ENCODE peak calls at places on chromosome 3, in six cellular contexts. G, J, D, M, K and B are unnamed samples.

GRCh38 chr3:158791259-158791920 is 10.5 kb upstream of the MFSD1 start:
- DNase-seq in D (peak; percentile 48), K (peak; percentile 25), J (no peak), M (peak; percentile 63), G (peak; percentile 86), B (no peak)

GRCh38 chr3:141399200-141399599 is 30.9 kb downstream of the ZBTB38 start:
- DNase-seq in G (no peak), M (no peak), J (no peak), D (no peak), K (no peak), B (no peak)

GRCh38 chr3:44892689-44893088 is 18.3 kb downstream of the TGM4 start:
- DNase-seq in J (no peak), M (no peak), D (no peak), G (peak; percentile 72), K (no peak), B (no peak)

GRCh38 chr3:173403376-173403775 is 5.8 kb downstream of the NLGN1 start:
- DNase-seq in G (peak; percentile 24), M (no peak), K (no peak), J (no peak), D (no peak), B (no peak)

GRCh38 chr3:62667714-62668113 is 207.5 kb downstream of the CADPS start:
- DNase-seq in K (no peak), M (no peak), D (no peak), G (no peak), J (no peak), B (no peak)

GRCh38 chr3:108453541-108454057 is 56.8 kb downstream of the MYH15 start:
- DNase-seq in J (no peak), G (peak; percentile 63), D (no peak), K (no peak), M (no peak), B (no peak)

GRCh38 chr3:139794469-139795265 is 116.9 kb upstream of the NMNAT3 start:
- DNase-seq in D (no peak), J (no peak), G (no peak), M (no peak), K (no peak), B (no peak)

GRCh38 chr3:98817546-98817945 is 54.4 kb downstream of the ST3GAL6 start:
- DNase-seq in D (no peak), J (no peak), K (no peak), M (no peak), G (peak; percentile 59), B (no peak)

GRCh38 chr3:115975353-115975752 is 352.0 kb downstream of the GAP43 start:
- DNase-seq in G (peak; percentile 91), J (no peak), K (no peak), M (no peak), D (no peak), B (no peak)

GRCh38 chr3:72896996-72897757 is 9.3 kb downstream of the GXYLT2 start:
- DNase-seq in G (peak; percentile 69), J (no peak), M (no peak), D (no peak), K (no peak), B (no peak)

GRCh38 chr3:31462050-31462569 is 70.6 kb upstream of the STT3B start:
- DNase-seq in J (no peak), K (no peak), M (peak; percentile 71), D (no peak), G (no peak), B (no peak)

GRCh38 chr3:128783774-128784173 is 57.8 kb downstream of the RAB7A start:
- DNase-seq in G (no peak), K (no peak), D (no peak), M (no peak), J (no peak), B (no peak)

GRCh38 chr3:53073553-53074365 is 27.9 kb upstream of the SFMBT1 start:
- DNase-seq in D (no peak), J (no peak), G (no peak), M (no peak), K (no peak), B (peak; percentile 46)

GRCh38 chr3:53122255-53122932 is 7.8 kb downstream of the RFT1 start:
- DNase-seq in J (no peak), M (no peak), K (no peak), G (no peak), D (no peak), B (no peak)

GRCh38 chr3:5021571-5022092 is 42.4 kb downstream of the BHLHE40 start:
- DNase-seq in D (peak; percentile 80), J (no peak), G (peak; percentile 83), M (no peak), K (no peak), B (no peak)

GRCh38 chr3:76024640-76025039 is 239.3 kb upstream of the ZNF717 start:
- DNase-seq in G (peak; percentile 59), M (no peak), J (no peak), K (no peak), D (no peak), B (no peak)

GRCh38 chr3:186540444-186541226 is 3.5 kb downstream of the CRYGS start:
- DNase-seq in M (peak; percentile 93), K (peak; percentile 80), J (peak; percentile 36), D (peak; percentile 76), G (peak; percentile 75), B (peak; percentile 71)

GRCh38 chr3:129485681-129486056 is 42.8 kb upstream of the RHO start:
- DNase-seq in D (no peak), G (peak; percentile 94), K (peak; percentile 58), M (peak; percentile 83), J (peak; percentile 82), B (peak; percentile 98)

GRCh38 chr3:45955017-45955647 is 11.9 kb downstream of the CXCR6 start:
- DNase-seq in M (no peak), G (no peak), J (no peak), D (no peak), K (no peak), B (no peak)

GRCh38 chr3:31345581-31345980 is 187.1 kb upstream of the STT3B start:
- DNase-seq in D (no peak), G (no peak), M (no peak), K (no peak), J (no peak), B (no peak)

GRCh38 chr3:160134964-160135363 is 90.3 kb upstream of the C3orf80 start:
- DNase-seq in K (no peak), D (no peak), G (peak; percentile 75), M (no peak), J (no peak), B (no peak)

GRCh38 chr3:111373861-111374260 is 168.1 kb upstream of the CD96 start:
- DNase-seq in K (no peak), J (no peak), M (no peak), D (no peak), G (peak; percentile 12), B (no peak)

GRCh38 chr3:43178891-43179366 is 73.0 kb upstream of the POMGNT2 start:
- DNase-seq in J (no peak), K (peak; percentile 64), G (peak; percentile 52), M (peak; percentile 89), D (peak; percentile 80), B (no peak)

GRCh38 chr3:147472846-147473245 is 63.7 kb downstream of the ZIC1 start:
- DNase-seq in D (no peak), G (no peak), J (no peak), M (no peak), K (no peak), B (no peak)

GRCh38 chr3:48057521-48057920 is 41.3 kb upstream of the MAP4 start:
- DNase-seq in G (no peak), D (no peak), K (no peak), J (no peak), M (no peak), B (no peak)

GRCh38 chr3:55564709-55565108 is 77.6 kb upstream of the WNT5A start:
- DNase-seq in J (no peak), D (no peak), G (peak; percentile 69), M (no peak), K (no peak), B (no peak)

GRCh38 chr3:129118745-129119144 is 2.9 kb downstream of the RAB43 start:
- DNase-seq in D (no peak), K (no peak), G (no peak), J (no peak), M (no peak), B (no peak)

GRCh38 chr3:71064288-71064975 is 519.1 kb downstream of the FOXP1 start:
- DNase-seq in M (peak; percentile 73), J (peak; percentile 36), D (no peak), K (peak; percentile 51), G (peak; percentile 68), B (no peak)

GRCh38 chr3:152203677-152204076 is 65.1 kb upstream of the MBNL1 start:
- DNase-seq in K (no peak), J (no peak), M (no peak), G (peak; percentile 28), D (no peak), B (no peak)

GRCh38 chr3:43076857-43077256 is 29.0 kb downstream of the POMGNT2 start:
- DNase-seq in J (no peak), K (no peak), G (no peak), D (no peak), M (no peak), B (no peak)

GRCh38 chr3:30631237-30631961 is 25.0 kb downstream of the TGFBR2 start:
- DNase-seq in D (peak; percentile 81), K (no peak), J (no peak), M (no peak), G (no peak), B (no peak)

GRCh38 chr3:155230382-155230781 is 63.1 kb downstream of the STRIT1 start:
- DNase-seq in K (no peak), M (no peak), G (peak; percentile 80), J (no peak), D (no peak), B (no peak)

GRCh38 chr3:195763843-195764825 is 43.4 kb downstream of the MUC20 start:
- DNase-seq in G (no peak), D (no peak), M (no peak), K (no peak), J (no peak), B (peak; percentile 27)
- H3K27me3 ChIP-seq in G (peaks cover 54% of the 10 kb centered on the region), D (no peaks in the 10 kb centered on the region), M (no peaks in the 10 kb centered on the region), K (no peaks in the 10 kb centered on the region), J (peaks cover 33% of the 10 kb centered on the region), B (peaks cover 11% of the 10 kb centered on the region)

GRCh38 chr3:8967553-8967952 is 4.3 kb upstream of the RAD18 start:
- DNase-seq in K (no peak), J (no peak), M (no peak), G (no peak), D (no peak), B (no peak)
- TF ChIP-seq POLR2A in K (no peak), J (no peak), M (no peak), G (no peak), D (no peak), B (no peak)

GRCh38 chr3:12885585-12885934 is 44.2 kb upstream of the RPL32 start:
- DNase-seq in M (no peak), J (peak; percentile 1), G (no peak), K (no peak), D (no peak), B (no peak)
- H3K27me3 ChIP-seq in M (no peaks in the 10 kb centered on the region), J (no peaks in the 10 kb centered on the region), G (peaks cover 29% of the 10 kb centered on the region), K (peaks cover 4% of the 10 kb centered on the region), D (peaks cover 21% of the 10 kb centered on the region), B (peaks cover 5% of the 10 kb centered on the region)

GRCh38 chr3:101567528-101568317 is 6.1 kb downstream of the TRMT10C start:
- DNase-seq in J (no peak), M (no peak), G (peak; percentile 87), K (no peak), D (no peak), B (no peak)
- TF ChIP-seq POLR2A in J (no peak), M (no peak), G (no peak), K (no peak), D (no peak), B (no peak)